ENCODE peak calls at places on chromosomes 1 and 21, in five cellular contexts. One of them, this sample, is unnamed.

GRCh38 chr1:193462629-193463320 is 276.4 kb upstream of the B3GALT2 start:
- DNase-seq in HT1080: no peak
- DNase-seq in GM20000: no peak
- DNase-seq in iris pigment epithelial cell: peak
- DNase-seq in activated T-helper 9 cell treated with anti-CD3 and anti-CD28 coated beads, Interleukin-2, amount 50 U/mL, for 16 hours: no peak
- DNase-seq in this sample: no peak

GRCh38 chr1:235074335-235075120 is 54.1 kb downstream of the TOMM20 start:
- DNase-seq in HT1080: peak
- DNase-seq in GM20000: peak
- DNase-seq in iris pigment epithelial cell: peak
- DNase-seq in activated T-helper 9 cell treated with anti-CD3 and anti-CD28 coated beads, Interleukin-2, amount 50 U/mL, for 16 hours: peak
- DNase-seq in this sample: peak

GRCh38 chr1:152415454-152416227 is 1.6 kb upstream of the CRNN start:
- DNase-seq in HT1080: no peak
- DNase-seq in GM20000: no peak
- DNase-seq in iris pigment epithelial cell: no peak
- DNase-seq in activated T-helper 9 cell treated with anti-CD3 and anti-CD28 coated beads, Interleukin-2, amount 50 U/mL, for 16 hours: no peak
- DNase-seq in this sample: no peak

GRCh38 chr1:235206533-235207201 is 45.6 kb upstream of the RBM34 start:
- DNase-seq in HT1080: peak
- DNase-seq in GM20000: no peak
- DNase-seq in iris pigment epithelial cell: peak
- DNase-seq in activated T-helper 9 cell treated with anti-CD3 and anti-CD28 coated beads, Interleukin-2, amount 50 U/mL, for 16 hours: no peak
- DNase-seq in this sample: no peak

GRCh38 chr1:70887936-70888335 is 159.7 kb downstream of the PTGER3 start:
- DNase-seq in HT1080: no peak
- DNase-seq in GM20000: no peak
- DNase-seq in iris pigment epithelial cell: no peak
- DNase-seq in activated T-helper 9 cell treated with anti-CD3 and anti-CD28 coated beads, Interleukin-2, amount 50 U/mL, for 16 hours: no peak
- DNase-seq in this sample: no peak

GRCh38 chr1:31811605-31812004 is 4.2 kb downstream of the SPOCD1 start:
- DNase-seq in HT1080: peak
- DNase-seq in GM20000: no peak
- DNase-seq in iris pigment epithelial cell: peak
- DNase-seq in activated T-helper 9 cell treated with anti-CD3 and anti-CD28 coated beads, Interleukin-2, amount 50 U/mL, for 16 hours: no peak
- DNase-seq in this sample: no peak

GRCh38 chr1:6105763-6106162 is 60.1 kb downstream of the KCNAB2 start:
- DNase-seq in HT1080: no peak
- DNase-seq in GM20000: no peak
- DNase-seq in iris pigment epithelial cell: no peak
- DNase-seq in activated T-helper 9 cell treated with anti-CD3 and anti-CD28 coated beads, Interleukin-2, amount 50 U/mL, for 16 hours: no peak
- DNase-seq in this sample: no peak

GRCh38 chr1:244092293-244093264 is 41.5 kb downstream of the ZBTB18 start:
- DNase-seq in HT1080: peak
- DNase-seq in GM20000: no peak
- DNase-seq in iris pigment epithelial cell: peak
- DNase-seq in activated T-helper 9 cell treated with anti-CD3 and anti-CD28 coated beads, Interleukin-2, amount 50 U/mL, for 16 hours: no peak
- DNase-seq in this sample: no peak

GRCh38 chr1:205286335-205286950 is 35.1 kb downstream of the NUAK2 start:
- DNase-seq in HT1080: peak
- DNase-seq in GM20000: peak
- DNase-seq in iris pigment epithelial cell: peak
- DNase-seq in activated T-helper 9 cell treated with anti-CD3 and anti-CD28 coated beads, Interleukin-2, amount 50 U/mL, for 16 hours: peak
- DNase-seq in this sample: peak

GRCh38 chr1:160219062-160219929 is 14.1 kb downstream of the PEA15 start:
- DNase-seq in HT1080: peak
- DNase-seq in GM20000: no peak
- DNase-seq in iris pigment epithelial cell: peak
- DNase-seq in activated T-helper 9 cell treated with anti-CD3 and anti-CD28 coated beads, Interleukin-2, amount 50 U/mL, for 16 hours: no peak
- DNase-seq in this sample: no peak

GRCh38 chr1:107549152-107549810 is 408.4 kb downstream of the NTNG1 start:
- DNase-seq in HT1080: peak
- DNase-seq in GM20000: no peak
- DNase-seq in iris pigment epithelial cell: no peak
- DNase-seq in activated T-helper 9 cell treated with anti-CD3 and anti-CD28 coated beads, Interleukin-2, amount 50 U/mL, for 16 hours: no peak
- DNase-seq in this sample: no peak

GRCh38 chr1:178532392-178532791 is 19.5 kb downstream of the TEX35 start:
- DNase-seq in HT1080: peak
- DNase-seq in GM20000: peak
- DNase-seq in iris pigment epithelial cell: peak
- DNase-seq in activated T-helper 9 cell treated with anti-CD3 and anti-CD28 coated beads, Interleukin-2, amount 50 U/mL, for 16 hours: peak
- DNase-seq in this sample: peak

GRCh38 chr1:182861994-182862393 is 22.8 kb downstream of the DHX9 start:
- DNase-seq in HT1080: no peak
- DNase-seq in GM20000: no peak
- DNase-seq in iris pigment epithelial cell: peak
- DNase-seq in activated T-helper 9 cell treated with anti-CD3 and anti-CD28 coated beads, Interleukin-2, amount 50 U/mL, for 16 hours: no peak
- DNase-seq in this sample: no peak

GRCh38 chr1:229024528-229025119 is 246.3 kb upstream of the RAB4A start:
- DNase-seq in HT1080: peak
- DNase-seq in GM20000: no peak
- DNase-seq in iris pigment epithelial cell: peak
- DNase-seq in activated T-helper 9 cell treated with anti-CD3 and anti-CD28 coated beads, Interleukin-2, amount 50 U/mL, for 16 hours: no peak
- DNase-seq in this sample: no peak

GRCh38 chr1:208803371-208803811 is 559.2 kb upstream of the PLXNA2 start:
- DNase-seq in HT1080: no peak
- DNase-seq in GM20000: no peak
- DNase-seq in iris pigment epithelial cell: no peak
- DNase-seq in activated T-helper 9 cell treated with anti-CD3 and anti-CD28 coated beads, Interleukin-2, amount 50 U/mL, for 16 hours: no peak
- DNase-seq in this sample: no peak

GRCh38 chr21:43959231-43960041 is 52.7 kb upstream of the TRAPPC10 start:
- DNase-seq in HT1080: no peak
- DNase-seq in GM20000: no peak
- DNase-seq in iris pigment epithelial cell: no peak
- DNase-seq in activated T-helper 9 cell treated with anti-CD3 and anti-CD28 coated beads, Interleukin-2, amount 50 U/mL, for 16 hours: no peak
- DNase-seq in this sample: no peak

GRCh38 chr1:206935491-206936067 is 10.7 kb downstream of the PIGR start:
- DNase-seq in HT1080: peak
- DNase-seq in GM20000: peak
- DNase-seq in iris pigment epithelial cell: peak
- DNase-seq in activated T-helper 9 cell treated with anti-CD3 and anti-CD28 coated beads, Interleukin-2, amount 50 U/mL, for 16 hours: no peak
- DNase-seq in this sample: no peak

GRCh38 chr1:147215540-147215916 is 9.6 kb downstream of the FMO5 start:
- DNase-seq in HT1080: no peak
- DNase-seq in GM20000: no peak
- DNase-seq in iris pigment epithelial cell: no peak
- DNase-seq in activated T-helper 9 cell treated with anti-CD3 and anti-CD28 coated beads, Interleukin-2, amount 50 U/mL, for 16 hours: no peak
- DNase-seq in this sample: no peak

GRCh38 chr1:107536266-107536665 is 395.4 kb downstream of the NTNG1 start:
- DNase-seq in HT1080: peak
- DNase-seq in GM20000: no peak
- DNase-seq in iris pigment epithelial cell: no peak
- DNase-seq in activated T-helper 9 cell treated with anti-CD3 and anti-CD28 coated beads, Interleukin-2, amount 50 U/mL, for 16 hours: no peak
- DNase-seq in this sample: no peak

GRCh38 chr1:115164484-115164883 is 75.2 kb upstream of the TSPAN2 start:
- DNase-seq in HT1080: no peak
- DNase-seq in GM20000: no peak
- DNase-seq in iris pigment epithelial cell: peak
- DNase-seq in activated T-helper 9 cell treated with anti-CD3 and anti-CD28 coated beads, Interleukin-2, amount 50 U/mL, for 16 hours: no peak
- DNase-seq in this sample: no peak

GRCh38 chr21:14361958-14362357 is 21.0 kb downstream of the HSPA13 start:
- DNase-seq in HT1080: no peak
- DNase-seq in GM20000: no peak
- DNase-seq in iris pigment epithelial cell: peak
- DNase-seq in activated T-helper 9 cell treated with anti-CD3 and anti-CD28 coated beads, Interleukin-2, amount 50 U/mL, for 16 hours: no peak
- DNase-seq in this sample: no peak